ENCODE peak calls at places on chromosome 7, in ten cellular contexts. One of them, this sample, is unnamed.

GRCh38 chr7:107319724-107320228 is 150.1 kb upstream of the GPR22 start:
- DNase-seq in lung: no peak
- DNase-seq in GM19239: no peak
- DNase-seq in activated CD4-positive, alpha-beta T cell treated with anti-CD3 and anti-CD28 coated beads, Interleukin-2, amount 50 U/mL, for 1 hour: no peak
- DNase-seq in ecto neural progenitor cell: no peak
- DNase-seq in type B pancreatic cell: no peak
- DNase-seq in left ventricle myocardium superior: no peak
- DNase-seq in left ventricle myocardium inferior: no peak
- DNase-seq in posterior vena cava: no peak
- DNase-seq in Right ventricle myocardium superior: no peak
- DNase-seq in this sample: no peak

GRCh38 chr7:43491984-43492383 is 90.9 kb upstream of the STK17A start:
- DNase-seq in lung: no peak
- DNase-seq in GM19239: no peak
- DNase-seq in activated CD4-positive, alpha-beta T cell treated with anti-CD3 and anti-CD28 coated beads, Interleukin-2, amount 50 U/mL, for 1 hour: no peak
- DNase-seq in ecto neural progenitor cell: no peak
- DNase-seq in type B pancreatic cell: no peak
- DNase-seq in left ventricle myocardium superior: no peak
- DNase-seq in left ventricle myocardium inferior: no peak
- DNase-seq in posterior vena cava: no peak
- DNase-seq in Right ventricle myocardium superior: no peak
- DNase-seq in this sample: no peak

GRCh38 chr7:77313876-77314480 is 102.2 kb downstream of the GSAP start:
- DNase-seq in lung: no peak
- DNase-seq in GM19239: no peak
- DNase-seq in activated CD4-positive, alpha-beta T cell treated with anti-CD3 and anti-CD28 coated beads, Interleukin-2, amount 50 U/mL, for 1 hour: no peak
- DNase-seq in ecto neural progenitor cell: no peak
- DNase-seq in type B pancreatic cell: no peak
- DNase-seq in left ventricle myocardium superior: no peak
- DNase-seq in left ventricle myocardium inferior: no peak
- DNase-seq in posterior vena cava: no peak
- DNase-seq in Right ventricle myocardium superior: no peak
- DNase-seq in this sample: no peak

GRCh38 chr7:42910306-42910705 is 1.6 kb downstream of the C7orf25 start:
- DNase-seq in lung: no peak
- DNase-seq in GM19239: no peak
- DNase-seq in activated CD4-positive, alpha-beta T cell treated with anti-CD3 and anti-CD28 coated beads, Interleukin-2, amount 50 U/mL, for 1 hour: no peak
- DNase-seq in ecto neural progenitor cell: no peak
- DNase-seq in type B pancreatic cell: no peak
- DNase-seq in left ventricle myocardium superior: no peak
- DNase-seq in left ventricle myocardium inferior: no peak
- DNase-seq in posterior vena cava: no peak
- DNase-seq in Right ventricle myocardium superior: no peak
- DNase-seq in this sample: no peak

GRCh38 chr7:92837214-92837749 is 909 bp upstream of the CDK6 start:
- DNase-seq in lung: no peak
- DNase-seq in GM19239: no peak
- DNase-seq in activated CD4-positive, alpha-beta T cell treated with anti-CD3 and anti-CD28 coated beads, Interleukin-2, amount 50 U/mL, for 1 hour: no peak
- DNase-seq in ecto neural progenitor cell: no peak
- DNase-seq in type B pancreatic cell: no peak
- DNase-seq in left ventricle myocardium superior: no peak
- DNase-seq in left ventricle myocardium inferior: no peak
- DNase-seq in posterior vena cava: no peak
- DNase-seq in Right ventricle myocardium superior: no peak
- DNase-seq in this sample: peak

GRCh38 chr7:158809596-158809995 is 19.7 kb downstream of the ESYT2 start:
- DNase-seq in lung: no peak
- DNase-seq in GM19239: peak
- DNase-seq in activated CD4-positive, alpha-beta T cell treated with anti-CD3 and anti-CD28 coated beads, Interleukin-2, amount 50 U/mL, for 1 hour: no peak
- DNase-seq in ecto neural progenitor cell: no peak
- DNase-seq in type B pancreatic cell: no peak
- DNase-seq in left ventricle myocardium superior: no peak
- DNase-seq in left ventricle myocardium inferior: no peak
- DNase-seq in posterior vena cava: no peak
- DNase-seq in Right ventricle myocardium superior: no peak
- DNase-seq in this sample: peak

GRCh38 chr7:41503438-41503837 is 199.5 kb downstream of the INHBA start:
- DNase-seq in lung: no peak
- DNase-seq in GM19239: no peak
- DNase-seq in activated CD4-positive, alpha-beta T cell treated with anti-CD3 and anti-CD28 coated beads, Interleukin-2, amount 50 U/mL, for 1 hour: no peak
- DNase-seq in ecto neural progenitor cell: no peak
- DNase-seq in type B pancreatic cell: no peak
- DNase-seq in left ventricle myocardium superior: no peak
- DNase-seq in left ventricle myocardium inferior: no peak
- DNase-seq in posterior vena cava: no peak
- DNase-seq in Right ventricle myocardium superior: no peak
- DNase-seq in this sample: no peak

GRCh38 chr7:22083711-22084289 is 138.1 kb upstream of the CDCA7L start:
- DNase-seq in lung: no peak
- DNase-seq in GM19239: no peak
- DNase-seq in activated CD4-positive, alpha-beta T cell treated with anti-CD3 and anti-CD28 coated beads, Interleukin-2, amount 50 U/mL, for 1 hour: no peak
- DNase-seq in ecto neural progenitor cell: no peak
- DNase-seq in type B pancreatic cell: no peak
- DNase-seq in left ventricle myocardium superior: peak
- DNase-seq in left ventricle myocardium inferior: no peak
- DNase-seq in posterior vena cava: no peak
- DNase-seq in Right ventricle myocardium superior: no peak
- DNase-seq in this sample: no peak

GRCh38 chr7:25382175-25382574 is 153.9 kb upstream of the NPVF start:
- DNase-seq in lung: no peak
- DNase-seq in GM19239: no peak
- DNase-seq in activated CD4-positive, alpha-beta T cell treated with anti-CD3 and anti-CD28 coated beads, Interleukin-2, amount 50 U/mL, for 1 hour: no peak
- DNase-seq in ecto neural progenitor cell: no peak
- DNase-seq in type B pancreatic cell: no peak
- DNase-seq in left ventricle myocardium superior: no peak
- DNase-seq in left ventricle myocardium inferior: no peak
- DNase-seq in posterior vena cava: no peak
- DNase-seq in Right ventricle myocardium superior: no peak
- DNase-seq in this sample: no peak

GRCh38 chr7:36583318-36583717 is 141.0 kb downstream of the AOAH start:
- DNase-seq in lung: no peak
- DNase-seq in GM19239: no peak
- DNase-seq in activated CD4-positive, alpha-beta T cell treated with anti-CD3 and anti-CD28 coated beads, Interleukin-2, amount 50 U/mL, for 1 hour: no peak
- DNase-seq in ecto neural progenitor cell: no peak
- DNase-seq in type B pancreatic cell: no peak
- DNase-seq in left ventricle myocardium superior: no peak
- DNase-seq in left ventricle myocardium inferior: no peak
- DNase-seq in posterior vena cava: no peak
- DNase-seq in Right ventricle myocardium superior: no peak
- DNase-seq in this sample: no peak

GRCh38 chr7:92478095-92478494 is 349 bp upstream of the ERVW-1 start:
- DNase-seq in lung: no peak
- DNase-seq in GM19239: no peak
- DNase-seq in activated CD4-positive, alpha-beta T cell treated with anti-CD3 and anti-CD28 coated beads, Interleukin-2, amount 50 U/mL, for 1 hour: no peak
- DNase-seq in ecto neural progenitor cell: no peak
- DNase-seq in type B pancreatic cell: no peak
- DNase-seq in left ventricle myocardium superior: no peak
- DNase-seq in left ventricle myocardium inferior: no peak
- DNase-seq in posterior vena cava: no peak
- DNase-seq in Right ventricle myocardium superior: no peak
- DNase-seq in this sample: no peak

GRCh38 chr7:46580756-46581155 is 659.7 kb upstream of the IGFBP3 start:
- DNase-seq in lung: no peak
- DNase-seq in GM19239: no peak
- DNase-seq in activated CD4-positive, alpha-beta T cell treated with anti-CD3 and anti-CD28 coated beads, Interleukin-2, amount 50 U/mL, for 1 hour: no peak
- DNase-seq in ecto neural progenitor cell: no peak
- DNase-seq in type B pancreatic cell: no peak
- DNase-seq in left ventricle myocardium superior: no peak
- DNase-seq in left ventricle myocardium inferior: no peak
- DNase-seq in posterior vena cava: no peak
- DNase-seq in Right ventricle myocardium superior: no peak
- DNase-seq in this sample: no peak

GRCh38 chr7:92987095-92987494 is 130.7 kb downstream of the SAMD9 start:
- DNase-seq in lung: no peak
- DNase-seq in GM19239: no peak
- DNase-seq in activated CD4-positive, alpha-beta T cell treated with anti-CD3 and anti-CD28 coated beads, Interleukin-2, amount 50 U/mL, for 1 hour: no peak
- DNase-seq in ecto neural progenitor cell: no peak
- DNase-seq in type B pancreatic cell: no peak
- DNase-seq in left ventricle myocardium superior: no peak
- DNase-seq in left ventricle myocardium inferior: no peak
- DNase-seq in posterior vena cava: no peak
- DNase-seq in Right ventricle myocardium superior: no peak
- DNase-seq in this sample: no peak

GRCh38 chr7:132075573-132075972 is 500.7 kb downstream of the PLXNA4 start:
- DNase-seq in lung: no peak
- DNase-seq in GM19239: no peak
- DNase-seq in activated CD4-positive, alpha-beta T cell treated with anti-CD3 and anti-CD28 coated beads, Interleukin-2, amount 50 U/mL, for 1 hour: no peak
- DNase-seq in ecto neural progenitor cell: no peak
- DNase-seq in type B pancreatic cell: no peak
- DNase-seq in left ventricle myocardium superior: no peak
- DNase-seq in left ventricle myocardium inferior: no peak
- DNase-seq in posterior vena cava: no peak
- DNase-seq in Right ventricle myocardium superior: no peak
- DNase-seq in this sample: no peak

GRCh38 chr7:45295222-45295621 is 137.6 kb downstream of the RAMP3 start:
- DNase-seq in lung: no peak
- DNase-seq in GM19239: no peak
- DNase-seq in activated CD4-positive, alpha-beta T cell treated with anti-CD3 and anti-CD28 coated beads, Interleukin-2, amount 50 U/mL, for 1 hour: no peak
- DNase-seq in ecto neural progenitor cell: no peak
- DNase-seq in type B pancreatic cell: no peak
- DNase-seq in left ventricle myocardium superior: no peak
- DNase-seq in left ventricle myocardium inferior: no peak
- DNase-seq in posterior vena cava: no peak
- DNase-seq in Right ventricle myocardium superior: no peak
- DNase-seq in this sample: no peak

GRCh38 chr7:24756545-24756988 is 697 bp downstream of the GSDME start:
- DNase-seq in lung: no peak
- DNase-seq in GM19239: no peak
- DNase-seq in activated CD4-positive, alpha-beta T cell treated with anti-CD3 and anti-CD28 coated beads, Interleukin-2, amount 50 U/mL, for 1 hour: peak
- DNase-seq in ecto neural progenitor cell: no peak
- DNase-seq in type B pancreatic cell: no peak
- DNase-seq in left ventricle myocardium superior: peak
- DNase-seq in left ventricle myocardium inferior: no peak
- DNase-seq in posterior vena cava: no peak
- DNase-seq in Right ventricle myocardium superior: peak
- DNase-seq in this sample: no peak

GRCh38 chr7:52498319-52498718 is 537.1 kb upstream of the POM121L12 start:
- DNase-seq in lung: no peak
- DNase-seq in GM19239: no peak
- DNase-seq in activated CD4-positive, alpha-beta T cell treated with anti-CD3 and anti-CD28 coated beads, Interleukin-2, amount 50 U/mL, for 1 hour: no peak
- DNase-seq in ecto neural progenitor cell: no peak
- DNase-seq in type B pancreatic cell: no peak
- DNase-seq in left ventricle myocardium superior: no peak
- DNase-seq in left ventricle myocardium inferior: no peak
- DNase-seq in posterior vena cava: no peak
- DNase-seq in Right ventricle myocardium superior: no peak
- DNase-seq in this sample: peak

GRCh38 chr7:92831716-92832622 is 4.4 kb downstream of the CDK6 start:
- DNase-seq in lung: no peak
- DNase-seq in GM19239: no peak
- DNase-seq in activated CD4-positive, alpha-beta T cell treated with anti-CD3 and anti-CD28 coated beads, Interleukin-2, amount 50 U/mL, for 1 hour: no peak
- DNase-seq in ecto neural progenitor cell: no peak
- DNase-seq in type B pancreatic cell: no peak
- DNase-seq in left ventricle myocardium superior: no peak
- DNase-seq in left ventricle myocardium inferior: no peak
- DNase-seq in posterior vena cava: no peak
- DNase-seq in Right ventricle myocardium superior: no peak
- DNase-seq in this sample: no peak

GRCh38 chr7:117068511-117069155 is 115.3 kb downstream of the ST7 start:
- DNase-seq in lung: no peak
- DNase-seq in GM19239: no peak
- DNase-seq in activated CD4-positive, alpha-beta T cell treated with anti-CD3 and anti-CD28 coated beads, Interleukin-2, amount 50 U/mL, for 1 hour: no peak
- DNase-seq in ecto neural progenitor cell: no peak
- DNase-seq in type B pancreatic cell: no peak
- DNase-seq in left ventricle myocardium superior: no peak
- DNase-seq in left ventricle myocardium inferior: no peak
- DNase-seq in posterior vena cava: no peak
- DNase-seq in Right ventricle myocardium superior: no peak
- DNase-seq in this sample: peak

GRCh38 chr7:80018941-80019808 is 115.5 kb upstream of the GNAI1 start:
- DNase-seq in lung: no peak
- DNase-seq in GM19239: peak
- DNase-seq in activated CD4-positive, alpha-beta T cell treated with anti-CD3 and anti-CD28 coated beads, Interleukin-2, amount 50 U/mL, for 1 hour: peak
- DNase-seq in ecto neural progenitor cell: peak
- DNase-seq in type B pancreatic cell: no peak
- DNase-seq in left ventricle myocardium superior: peak
- DNase-seq in left ventricle myocardium inferior: no peak
- DNase-seq in posterior vena cava: no peak
- DNase-seq in Right ventricle myocardium superior: no peak
- DNase-seq in this sample: peak

GRCh38 chr7:64618785-64619456 is 47.0 kb upstream of the ZNF107 start:
- DNase-seq in lung: no peak
- DNase-seq in GM19239: no peak
- DNase-seq in activated CD4-positive, alpha-beta T cell treated with anti-CD3 and anti-CD28 coated beads, Interleukin-2, amount 50 U/mL, for 1 hour: no peak
- DNase-seq in ecto neural progenitor cell: no peak
- DNase-seq in type B pancreatic cell: no peak
- DNase-seq in left ventricle myocardium superior: no peak
- DNase-seq in left ventricle myocardium inferior: no peak
- DNase-seq in posterior vena cava: no peak
- DNase-seq in Right ventricle myocardium superior: no peak
- DNase-seq in this sample: peak

GRCh38 chr7:10560497-10560896 is 413.2 kb upstream of the PHF14 start:
- DNase-seq in lung: no peak
- DNase-seq in GM19239: no peak
- DNase-seq in activated CD4-positive, alpha-beta T cell treated with anti-CD3 and anti-CD28 coated beads, Interleukin-2, amount 50 U/mL, for 1 hour: no peak
- DNase-seq in ecto neural progenitor cell: no peak
- DNase-seq in type B pancreatic cell: no peak
- DNase-seq in left ventricle myocardium superior: no peak
- DNase-seq in left ventricle myocardium inferior: no peak
- DNase-seq in posterior vena cava: no peak
- DNase-seq in Right ventricle myocardium superior: no peak
- DNase-seq in this sample: no peak

GRCh38 chr7:151412318-151412717 is 2.5 kb upstream of the WDR86 start:
- DNase-seq in lung: no peak
- DNase-seq in GM19239: no peak
- DNase-seq in activated CD4-positive, alpha-beta T cell treated with anti-CD3 and anti-CD28 coated beads, Interleukin-2, amount 50 U/mL, for 1 hour: no peak
- DNase-seq in ecto neural progenitor cell: no peak
- DNase-seq in type B pancreatic cell: no peak
- DNase-seq in left ventricle myocardium superior: no peak
- DNase-seq in left ventricle myocardium inferior: no peak
- DNase-seq in posterior vena cava: no peak
- DNase-seq in Right ventricle myocardium superior: no peak
- DNase-seq in this sample: no peak

GRCh38 chr7:85508642-85509429 is 322.0 kb upstream of the SEMA3D start:
- DNase-seq in lung: no peak
- DNase-seq in GM19239: no peak
- DNase-seq in activated CD4-positive, alpha-beta T cell treated with anti-CD3 and anti-CD28 coated beads, Interleukin-2, amount 50 U/mL, for 1 hour: no peak
- DNase-seq in ecto neural progenitor cell: no peak
- DNase-seq in type B pancreatic cell: no peak
- DNase-seq in left ventricle myocardium superior: no peak
- DNase-seq in left ventricle myocardium inferior: no peak
- DNase-seq in posterior vena cava: no peak
- DNase-seq in Right ventricle myocardium superior: no peak
- DNase-seq in this sample: no peak

GRCh38 chr7:27095050-27095896 is 527 bp downstream of the HOXA1 start:
- DNase-seq in lung: no peak
- DNase-seq in GM19239: no peak
- DNase-seq in activated CD4-positive, alpha-beta T cell treated with anti-CD3 and anti-CD28 coated beads, Interleukin-2, amount 50 U/mL, for 1 hour: no peak
- DNase-seq in ecto neural progenitor cell: no peak
- DNase-seq in type B pancreatic cell: peak
- DNase-seq in left ventricle myocardium superior: no peak
- DNase-seq in left ventricle myocardium inferior: no peak
- DNase-seq in posterior vena cava: no peak
- DNase-seq in Right ventricle myocardium superior: no peak
- DNase-seq in this sample: peak

GRCh38 chr7:131035088-131035770 is 292.4 kb upstream of the MKLN1 start:
- DNase-seq in lung: no peak
- DNase-seq in GM19239: no peak
- DNase-seq in activated CD4-positive, alpha-beta T cell treated with anti-CD3 and anti-CD28 coated beads, Interleukin-2, amount 50 U/mL, for 1 hour: no peak
- DNase-seq in ecto neural progenitor cell: no peak
- DNase-seq in type B pancreatic cell: no peak
- DNase-seq in left ventricle myocardium superior: no peak
- DNase-seq in left ventricle myocardium inferior: no peak
- DNase-seq in posterior vena cava: no peak
- DNase-seq in Right ventricle myocardium superior: no peak
- DNase-seq in this sample: no peak

GRCh38 chr7:20330797-20331230 is at the start of gene ITGB8:
- DNase-seq in lung: peak
- DNase-seq in GM19239: peak
- DNase-seq in activated CD4-positive, alpha-beta T cell treated with anti-CD3 and anti-CD28 coated beads, Interleukin-2, amount 50 U/mL, for 1 hour: no peak
- DNase-seq in ecto neural progenitor cell: peak
- DNase-seq in type B pancreatic cell: no peak
- DNase-seq in left ventricle myocardium superior: peak
- DNase-seq in left ventricle myocardium inferior: peak
- DNase-seq in posterior vena cava: peak
- DNase-seq in Right ventricle myocardium superior: no peak
- DNase-seq in this sample: no peak

GRCh38 chr7:51789494-51789893 is 472.9 kb upstream of the COBL start:
- DNase-seq in lung: no peak
- DNase-seq in GM19239: no peak
- DNase-seq in activated CD4-positive, alpha-beta T cell treated with anti-CD3 and anti-CD28 coated beads, Interleukin-2, amount 50 U/mL, for 1 hour: no peak
- DNase-seq in ecto neural progenitor cell: no peak
- DNase-seq in type B pancreatic cell: no peak
- DNase-seq in left ventricle myocardium superior: no peak
- DNase-seq in left ventricle myocardium inferior: no peak
- DNase-seq in posterior vena cava: no peak
- DNase-seq in Right ventricle myocardium superior: no peak
- DNase-seq in this sample: peak